ENCODE peak calls at places on chromosome 2, in nine cellular contexts. C is Ammon's horn; F is adrenal gland; X is activated gamma-delta T cell treated with Interleukin-2 at 50 U/mL for 16 hours; V is NCI-H1092 treated with DMSO at 0.1 percent for 48 hours; L is hypothalamus; I is activated CD4-positive, alpha-beta T cell treated with anti-CD3 and anti-CD28 coated beads for 36 hours; U is SK-N-MC; Q is HEK293T. K is an unnamed sample.

GRCh38 chr2:237485304-237485703 is 1.7 kb upstream of the MLPH start:
- DNase-seq in C (no peak), F (no peak), X (no peak), V (no peak), L (no peak), I (no peak), U (no peak), Q (no peak), K (no peak)

GRCh38 chr2:98388081-98388480 is 41.8 kb downstream of the CNGA3 start:
- DNase-seq in C (no peak), F (no peak), X (no peak), V (no peak), L (no peak), I (no peak), U (no peak), Q (no peak), K (no peak)

GRCh38 chr2:147255812-147256211 is 589.0 kb upstream of the ACVR2A start:
- DNase-seq in C (peak; percentile 66), F (no peak), X (no peak), V (no peak), L (peak; percentile 51), I (no peak), U (no peak), Q (no peak), K (peak; percentile 42)

GRCh38 chr2:170465241-170465640 is 249.9 kb upstream of the SP5 start:
- DNase-seq in C (no peak), F (no peak), X (no peak), V (no peak), L (no peak), I (no peak), U (no peak), Q (no peak), K (no peak)

GRCh38 chr2:199431748-199432213 is 26.0 kb downstream of the SATB2 start:
- DNase-seq in C (no peak), F (no peak), X (no peak), V (no peak), L (no peak), I (no peak), U (no peak), Q (no peak), K (no peak)

GRCh38 chr2:229686122-229686919 is 28.0 kb downstream of the DNER start:
- DNase-seq in C (no peak), F (no peak), X (no peak), V (peak; percentile 76), L (no peak), I (no peak), U (no peak), Q (no peak), K (no peak)

GRCh38 chr2:146734042-146734715 is 1110.7 kb upstream of the ACVR2A start:
- DNase-seq in C (peak; percentile 52), F (no peak), X (no peak), V (peak; percentile 54), L (no peak), I (no peak), U (peak; percentile 78), Q (peak; percentile 40), K (peak; percentile 58)

GRCh38 chr2:150480971-150481830 is 6.3 kb downstream of the RND3 start:
- DNase-seq in C (no peak), F (no peak), X (no peak), V (no peak), L (no peak), I (no peak), U (no peak), Q (no peak), K (no peak)

GRCh38 chr2:178279142-178279541 is 84.8 kb downstream of the OSBPL6 start:
- DNase-seq in C (no peak), F (no peak), X (no peak), V (no peak), L (no peak), I (no peak), U (peak; percentile 60), Q (no peak), K (no peak)

GRCh38 chr2:101038455-101039255 is 36.6 kb downstream of the RPL31 start:
- DNase-seq in C (no peak), F (no peak), X (no peak), V (no peak), L (no peak), I (peak; percentile 66), U (no peak), Q (peak; percentile 53), K (no peak)

GRCh38 chr2:232336956-232337700 is 41.4 kb upstream of the ALPP start:
- DNase-seq in C (no peak), F (peak; percentile 10), X (peak; percentile 2), V (no peak), L (no peak), I (peak; percentile 2), U (no peak), Q (no peak), K (no peak)

GRCh38 chr2:122322815-122323214 is 567.4 kb downstream of the TSN start:
- DNase-seq in C (no peak), F (no peak), X (no peak), V (no peak), L (no peak), I (no peak), U (no peak), Q (no peak), K (no peak)

GRCh38 chr2:40353236-40353635 is 98.7 kb downstream of the SLC8A1 start:
- DNase-seq in C (no peak), F (no peak), X (no peak), V (no peak), L (no peak), I (no peak), U (no peak), Q (no peak), K (no peak)

GRCh38 chr2:42051168-42052125 is 3.6 kb downstream of the PKDCC start:
- DNase-seq in C (no peak), F (no peak), X (no peak), V (no peak), L (no peak), I (no peak), U (no peak), Q (no peak), K (no peak)

GRCh38 chr2:102034683-102035606 is 43.2 kb downstream of the IL1R2 start:
- DNase-seq in C (no peak), F (no peak), X (no peak), V (no peak), L (no peak), I (no peak), U (no peak), Q (no peak), K (no peak)

GRCh38 chr2:88398122-88398655 is 54.3 kb downstream of the FOXI3 start:
- DNase-seq in C (no peak), F (no peak), X (no peak), V (no peak), L (no peak), I (no peak), U (no peak), Q (no peak), K (no peak)

GRCh38 chr2:190891370-190891769 is 10.7 kb downstream of the GLS start:
- DNase-seq in C (peak; percentile 34), F (no peak), X (no peak), V (no peak), L (no peak), I (no peak), U (no peak), Q (no peak), K (peak; percentile 46)

GRCh38 chr2:179596018-179596417 is 265.4 kb downstream of the ZNF385B start:
- DNase-seq in C (no peak), F (no peak), X (no peak), V (no peak), L (no peak), I (no peak), U (no peak), Q (no peak), K (no peak)

GRCh38 chr2:17879137-17879912 is 858 bp downstream of the KCNS3 start:
- DNase-seq in C (peak; percentile 57), F (peak; percentile 48), X (no peak), V (peak; percentile 3), L (no peak), I (peak; percentile 20), U (no peak), Q (peak; percentile 69), K (peak; percentile 40)

GRCh38 chr2:65281626-65282351 is 54.2 kb downstream of the ACTR2 start:
- DNase-seq in C (no peak), F (no peak), X (no peak), V (no peak), L (no peak), I (no peak), U (no peak), Q (no peak), K (no peak)

GRCh38 chr2:33660416-33661118 is 61.5 kb upstream of the FAM98A start:
- DNase-seq in C (no peak), F (no peak), X (no peak), V (no peak), L (no peak), I (no peak), U (no peak), Q (no peak), K (no peak)

GRCh38 chr2:193276069-193276468 is 1081.3 kb upstream of the TMEFF2 start:
- DNase-seq in C (no peak), F (no peak), X (no peak), V (no peak), L (no peak), I (no peak), U (no peak), Q (no peak), K (no peak)

GRCh38 chr2:96259497-96259921 is 6.3 kb downstream of the TMEM127 start:
- DNase-seq in C (no peak), F (no peak), X (no peak), V (no peak), L (no peak), I (no peak), U (no peak), Q (no peak), K (no peak)

GRCh38 chr2:73292316-73292905 is 937 bp downstream of the EGR4 start:
- DNase-seq in C (no peak), F (no peak), X (no peak), V (no peak), L (no peak), I (peak; percentile 13), U (no peak), Q (no peak), K (no peak)

GRCh38 chr2:85216927-85217326 is 83.7 kb downstream of the TCF7L1 start:
- DNase-seq in C (no peak), F (no peak), X (no peak), V (no peak), L (no peak), I (no peak), U (no peak), Q (no peak), K (no peak)

GRCh38 chr2:184679219-184680018 is 81.1 kb downstream of the ZNF804A start:
- DNase-seq in C (no peak), F (no peak), X (no peak), V (no peak), L (no peak), I (no peak), U (no peak), Q (no peak), K (no peak)

GRCh38 chr2:71906357-71906973 is 241.2 kb downstream of the CYP26B1 start:
- DNase-seq in C (no peak), F (no peak), X (no peak), V (no peak), L (no peak), I (no peak), U (no peak), Q (no peak), K (no peak)

GRCh38 chr2:37881397-37881796 is 43.7 kb upstream of the RMDN2 start:
- DNase-seq in C (no peak), F (no peak), X (no peak), V (no peak), L (no peak), I (no peak), U (no peak), Q (no peak), K (no peak)

GRCh38 chr2:118913805-118914645 is 28.0 kb upstream of the MARCO start:
- DNase-seq in C (peak; percentile 5), F (no peak), X (no peak), V (no peak), L (no peak), I (no peak), U (no peak), Q (no peak), K (peak; percentile 20)

GRCh38 chr2:43105586-43106562 is 120.5 kb downstream of the ZFP36L2 start:
- DNase-seq in C (peak; percentile 74), F (no peak), X (no peak), V (no peak), L (no peak), I (no peak), U (no peak), Q (peak; percentile 41), K (peak; percentile 78)

GRCh38 chr2:196601430-196602306 is 37.8 kb upstream of the CCDC150 start:
- DNase-seq in C (no peak), F (peak; percentile 32), X (no peak), V (no peak), L (no peak), I (no peak), U (no peak), Q (peak; percentile 15), K (no peak)